ENCODE peak calls at places on chromosomes 12 and 14, in eight cellular contexts. One of them, this sample, is unnamed.

GRCh38 chr12:112936927-112937326 is 1.3 kb upstream of the OAS3 start:
- DNase-seq in T47D: no peak
- DNase-seq in RPMI8226: no peak
- DNase-seq in COR-L47: no peak
- DNase-seq in Ammon's horn: no peak
- DNase-seq in progenitor cell of endocrine pancreas: no peak
- DNase-seq in effector memory CD4-positive, alpha-beta T cell: no peak
- DNase-seq in stimulated activated CD8-positive, alpha-beta memory T cell treated with anti-CD3 and anti-CD28 coated beads, Interleukin-4, amount 100 ng/mL, for 1 hour: no peak
- DNase-seq in this sample: no peak

GRCh38 chr14:24070285-24071143 is 848 bp upstream of the CPNE6 start:
- DNase-seq in T47D: no peak
- DNase-seq in RPMI8226: no peak
- DNase-seq in COR-L47: no peak
- DNase-seq in Ammon's horn: no peak
- DNase-seq in progenitor cell of endocrine pancreas: no peak
- DNase-seq in effector memory CD4-positive, alpha-beta T cell: no peak
- DNase-seq in stimulated activated CD8-positive, alpha-beta memory T cell treated with anti-CD3 and anti-CD28 coated beads, Interleukin-4, amount 100 ng/mL, for 1 hour: no peak
- DNase-seq in this sample: no peak

GRCh38 chr12:52155048-52155868 is 36.6 kb downstream of the KRT80 start:
- DNase-seq in T47D: no peak
- DNase-seq in RPMI8226: no peak
- DNase-seq in COR-L47: no peak
- DNase-seq in Ammon's horn: no peak
- DNase-seq in progenitor cell of endocrine pancreas: no peak
- DNase-seq in effector memory CD4-positive, alpha-beta T cell: peak
- DNase-seq in stimulated activated CD8-positive, alpha-beta memory T cell treated with anti-CD3 and anti-CD28 coated beads, Interleukin-4, amount 100 ng/mL, for 1 hour: no peak
- DNase-seq in this sample: no peak

GRCh38 chr14:101175731-101176534 is 272.4 kb upstream of the RTL1 start:
- DNase-seq in T47D: no peak
- DNase-seq in RPMI8226: no peak
- DNase-seq in COR-L47: no peak
- DNase-seq in Ammon's horn: no peak
- DNase-seq in progenitor cell of endocrine pancreas: no peak
- DNase-seq in effector memory CD4-positive, alpha-beta T cell: no peak
- DNase-seq in stimulated activated CD8-positive, alpha-beta memory T cell treated with anti-CD3 and anti-CD28 coated beads, Interleukin-4, amount 100 ng/mL, for 1 hour: no peak
- DNase-seq in this sample: no peak

GRCh38 chr12:120760349-120761245 is 35.0 kb downstream of the ACADS start:
- DNase-seq in T47D: no peak
- DNase-seq in RPMI8226: no peak
- DNase-seq in COR-L47: no peak
- DNase-seq in Ammon's horn: no peak
- DNase-seq in progenitor cell of endocrine pancreas: no peak
- DNase-seq in effector memory CD4-positive, alpha-beta T cell: peak
- DNase-seq in stimulated activated CD8-positive, alpha-beta memory T cell treated with anti-CD3 and anti-CD28 coated beads, Interleukin-4, amount 100 ng/mL, for 1 hour: no peak
- DNase-seq in this sample: no peak

GRCh38 chr14:30621354-30621953 is 665 bp upstream of the SCFD1 start:
- DNase-seq in T47D: peak
- DNase-seq in RPMI8226: peak
- DNase-seq in COR-L47: peak
- DNase-seq in Ammon's horn: peak
- DNase-seq in progenitor cell of endocrine pancreas: no peak
- DNase-seq in effector memory CD4-positive, alpha-beta T cell: no peak
- DNase-seq in stimulated activated CD8-positive, alpha-beta memory T cell treated with anti-CD3 and anti-CD28 coated beads, Interleukin-4, amount 100 ng/mL, for 1 hour: no peak
- DNase-seq in this sample: no peak

GRCh38 chr12:5977556-5977955 is 32.5 kb upstream of the ANO2 start:
- DNase-seq in T47D: no peak
- DNase-seq in RPMI8226: no peak
- DNase-seq in COR-L47: no peak
- DNase-seq in Ammon's horn: no peak
- DNase-seq in progenitor cell of endocrine pancreas: no peak
- DNase-seq in effector memory CD4-positive, alpha-beta T cell: no peak
- DNase-seq in stimulated activated CD8-positive, alpha-beta memory T cell treated with anti-CD3 and anti-CD28 coated beads, Interleukin-4, amount 100 ng/mL, for 1 hour: no peak
- DNase-seq in this sample: no peak

GRCh38 chr12:334114-334513 is 55.0 kb downstream of the KDM5A start:
- DNase-seq in T47D: no peak
- DNase-seq in RPMI8226: no peak
- DNase-seq in COR-L47: no peak
- DNase-seq in Ammon's horn: no peak
- DNase-seq in progenitor cell of endocrine pancreas: no peak
- DNase-seq in effector memory CD4-positive, alpha-beta T cell: no peak
- DNase-seq in stimulated activated CD8-positive, alpha-beta memory T cell treated with anti-CD3 and anti-CD28 coated beads, Interleukin-4, amount 100 ng/mL, for 1 hour: no peak
- DNase-seq in this sample: no peak

GRCh38 chr12:106696861-106697417 is 77.5 kb upstream of the RIC8B start:
- DNase-seq in T47D: no peak
- DNase-seq in RPMI8226: no peak
- DNase-seq in COR-L47: no peak
- DNase-seq in Ammon's horn: no peak
- DNase-seq in progenitor cell of endocrine pancreas: no peak
- DNase-seq in effector memory CD4-positive, alpha-beta T cell: no peak
- DNase-seq in stimulated activated CD8-positive, alpha-beta memory T cell treated with anti-CD3 and anti-CD28 coated beads, Interleukin-4, amount 100 ng/mL, for 1 hour: no peak
- DNase-seq in this sample: no peak

GRCh38 chr12:114339626-114340025 is 66.3 kb downstream of the TBX5 start:
- DNase-seq in T47D: no peak
- DNase-seq in RPMI8226: no peak
- DNase-seq in COR-L47: no peak
- DNase-seq in Ammon's horn: no peak
- DNase-seq in progenitor cell of endocrine pancreas: no peak
- DNase-seq in effector memory CD4-positive, alpha-beta T cell: no peak
- DNase-seq in stimulated activated CD8-positive, alpha-beta memory T cell treated with anti-CD3 and anti-CD28 coated beads, Interleukin-4, amount 100 ng/mL, for 1 hour: no peak
- DNase-seq in this sample: no peak

GRCh38 chr12:32107376-32108267 is 975 bp downstream of the BICD1 start:
- DNase-seq in T47D: no peak
- DNase-seq in RPMI8226: peak
- DNase-seq in COR-L47: no peak
- DNase-seq in Ammon's horn: peak
- DNase-seq in progenitor cell of endocrine pancreas: peak
- DNase-seq in effector memory CD4-positive, alpha-beta T cell: peak
- DNase-seq in stimulated activated CD8-positive, alpha-beta memory T cell treated with anti-CD3 and anti-CD28 coated beads, Interleukin-4, amount 100 ng/mL, for 1 hour: no peak
- DNase-seq in this sample: peak

GRCh38 chr14:105317546-105317945 is 3.0 kb downstream of the PACS2 start:
- DNase-seq in T47D: peak
- DNase-seq in RPMI8226: peak
- DNase-seq in COR-L47: no peak
- DNase-seq in Ammon's horn: peak
- DNase-seq in progenitor cell of endocrine pancreas: no peak
- DNase-seq in effector memory CD4-positive, alpha-beta T cell: no peak
- DNase-seq in stimulated activated CD8-positive, alpha-beta memory T cell treated with anti-CD3 and anti-CD28 coated beads, Interleukin-4, amount 100 ng/mL, for 1 hour: no peak
- DNase-seq in this sample: no peak

GRCh38 chr14:32364941-32365340 is 35.8 kb downstream of the AKAP6 start:
- DNase-seq in T47D: no peak
- DNase-seq in RPMI8226: no peak
- DNase-seq in COR-L47: no peak
- DNase-seq in Ammon's horn: no peak
- DNase-seq in progenitor cell of endocrine pancreas: no peak
- DNase-seq in effector memory CD4-positive, alpha-beta T cell: no peak
- DNase-seq in stimulated activated CD8-positive, alpha-beta memory T cell treated with anti-CD3 and anti-CD28 coated beads, Interleukin-4, amount 100 ng/mL, for 1 hour: no peak
- DNase-seq in this sample: no peak

GRCh38 chr14:94051115-94051514 is 25.0 kb downstream of the OTUB2 start:
- DNase-seq in T47D: peak
- DNase-seq in RPMI8226: no peak
- DNase-seq in COR-L47: no peak
- DNase-seq in Ammon's horn: peak
- DNase-seq in progenitor cell of endocrine pancreas: no peak
- DNase-seq in effector memory CD4-positive, alpha-beta T cell: no peak
- DNase-seq in stimulated activated CD8-positive, alpha-beta memory T cell treated with anti-CD3 and anti-CD28 coated beads, Interleukin-4, amount 100 ng/mL, for 1 hour: no peak
- DNase-seq in this sample: no peak

GRCh38 chr12:10221846-10222245 is 9.2 kb downstream of the GABARAPL1 start:
- DNase-seq in T47D: no peak
- DNase-seq in RPMI8226: no peak
- DNase-seq in COR-L47: no peak
- DNase-seq in Ammon's horn: no peak
- DNase-seq in progenitor cell of endocrine pancreas: no peak
- DNase-seq in effector memory CD4-positive, alpha-beta T cell: no peak
- DNase-seq in stimulated activated CD8-positive, alpha-beta memory T cell treated with anti-CD3 and anti-CD28 coated beads, Interleukin-4, amount 100 ng/mL, for 1 hour: no peak
- DNase-seq in this sample: no peak

GRCh38 chr14:70315942-70316341 is 43.5 kb downstream of the COX16 start:
- DNase-seq in T47D: no peak
- DNase-seq in RPMI8226: no peak
- DNase-seq in COR-L47: no peak
- DNase-seq in Ammon's horn: no peak
- DNase-seq in progenitor cell of endocrine pancreas: no peak
- DNase-seq in effector memory CD4-positive, alpha-beta T cell: no peak
- DNase-seq in stimulated activated CD8-positive, alpha-beta memory T cell treated with anti-CD3 and anti-CD28 coated beads, Interleukin-4, amount 100 ng/mL, for 1 hour: no peak
- DNase-seq in this sample: no peak

GRCh38 chr14:37650356-37651037 is 55.1 kb downstream of the TTC6 start:
- DNase-seq in T47D: peak
- DNase-seq in RPMI8226: no peak
- DNase-seq in COR-L47: peak
- DNase-seq in Ammon's horn: no peak
- DNase-seq in progenitor cell of endocrine pancreas: no peak
- DNase-seq in effector memory CD4-positive, alpha-beta T cell: no peak
- DNase-seq in stimulated activated CD8-positive, alpha-beta memory T cell treated with anti-CD3 and anti-CD28 coated beads, Interleukin-4, amount 100 ng/mL, for 1 hour: no peak
- DNase-seq in this sample: no peak

GRCh38 chr14:76765461-76765931 is 4.2 kb downstream of the VASH1 start:
- DNase-seq in T47D: no peak
- DNase-seq in RPMI8226: no peak
- DNase-seq in COR-L47: no peak
- DNase-seq in Ammon's horn: no peak
- DNase-seq in progenitor cell of endocrine pancreas: no peak
- DNase-seq in effector memory CD4-positive, alpha-beta T cell: no peak
- DNase-seq in stimulated activated CD8-positive, alpha-beta memory T cell treated with anti-CD3 and anti-CD28 coated beads, Interleukin-4, amount 100 ng/mL, for 1 hour: no peak
- DNase-seq in this sample: no peak

GRCh38 chr14:50351016-50351415 is 38.9 kb downstream of the DMAC2L start:
- DNase-seq in T47D: no peak
- DNase-seq in RPMI8226: no peak
- DNase-seq in COR-L47: no peak
- DNase-seq in Ammon's horn: no peak
- DNase-seq in progenitor cell of endocrine pancreas: no peak
- DNase-seq in effector memory CD4-positive, alpha-beta T cell: no peak
- DNase-seq in stimulated activated CD8-positive, alpha-beta memory T cell treated with anti-CD3 and anti-CD28 coated beads, Interleukin-4, amount 100 ng/mL, for 1 hour: no peak
- DNase-seq in this sample: no peak

GRCh38 chr14:22598099-22598895 is at the start of gene ABHD4:
- DNase-seq in T47D: peak
- DNase-seq in RPMI8226: peak
- DNase-seq in COR-L47: peak
- DNase-seq in Ammon's horn: peak
- DNase-seq in progenitor cell of endocrine pancreas: peak
- DNase-seq in effector memory CD4-positive, alpha-beta T cell: peak
- DNase-seq in stimulated activated CD8-positive, alpha-beta memory T cell treated with anti-CD3 and anti-CD28 coated beads, Interleukin-4, amount 100 ng/mL, for 1 hour: peak
- DNase-seq in this sample: peak

GRCh38 chr12:84826925-84827324 is 85.7 kb downstream of the SLC6A15 start:
- DNase-seq in T47D: no peak
- DNase-seq in RPMI8226: no peak
- DNase-seq in COR-L47: no peak
- DNase-seq in Ammon's horn: no peak
- DNase-seq in progenitor cell of endocrine pancreas: no peak
- DNase-seq in effector memory CD4-positive, alpha-beta T cell: no peak
- DNase-seq in stimulated activated CD8-positive, alpha-beta memory T cell treated with anti-CD3 and anti-CD28 coated beads, Interleukin-4, amount 100 ng/mL, for 1 hour: no peak
- DNase-seq in this sample: no peak